ENCODE peak calls at places on chromosomes 3 and 15, in nine cellular contexts. I is GM12892; G is HFF-Myc; L is T-helper 9 cell; X is hepatocyte; H is EL; D is dermis blood vessel endothelial cell; E is stimulated activated CD4-positive, alpha-beta T cell treated with anti-CD3 and anti-CD28 coated beads, Interleukin-2, amount 100 ng/mL, for 24 hours; K is GM03348. C is an unnamed sample.

GRCh38 chr15:81098884-81099601 is 35.0 kb upstream of the CFAP161 start:
- DNase-seq in K (no peak), I (no peak), E (no peak), D (peak), L (no peak), G (no peak), H (no peak), X (no peak), C (no peak)

GRCh38 chr15:35622641-35623340 is 76.8 kb upstream of the DPH6 start:
- DNase-seq in I (no peak), D (no peak), E (no peak), G (no peak), L (no peak), X (no peak), H (no peak), K (no peak), C (no peak)

GRCh38 chr3:114329823-114330222 is 36.0 kb downstream of the TIGIT start:
- DNase-seq in H (no peak), L (no peak), X (no peak), G (no peak), I (no peak), E (no peak), K (no peak), D (no peak), C (no peak)

GRCh38 chr3:105944281-105944680 is 75.5 kb upstream of the CBLB start:
- DNase-seq in D (no peak), I (no peak), G (no peak), K (peak), E (no peak), H (peak), X (no peak), L (no peak), C (peak)

GRCh38 chr15:78272776-78273175 is 8.4 kb downstream of the DNAJA4 start:
- DNase-seq in H (no peak), X (no peak), K (no peak), D (no peak), E (no peak), L (no peak), G (no peak), I (no peak), C (no peak)

GRCh38 chr3:108461641-108462040 is 48.8 kb downstream of the MYH15 start:
- DNase-seq in G (no peak), D (no peak), L (no peak), X (no peak), I (no peak), H (no peak), K (peak), E (no peak), C (no peak)

GRCh38 chr3:177306252-177306651 is 109.0 kb upstream of the TBL1XR1 start:
- DNase-seq in E (no peak), L (no peak), H (peak), K (no peak), D (peak), I (no peak), G (no peak), X (no peak), C (no peak)

GRCh38 chr15:88299502-88299901 is 43.0 kb upstream of the NTRK3 start:
- DNase-seq in L (no peak), I (no peak), K (no peak), D (no peak), H (no peak), E (no peak), X (no peak), G (no peak), C (no peak)

GRCh38 chr15:41832875-41833274 is 5.0 kb downstream of the JMJD7 start:
- DNase-seq in K (no peak), D (peak), E (no peak), H (no peak), G (no peak), X (no peak), L (no peak), I (no peak), C (no peak)

GRCh38 chr3:152969557-152970300 is 134.8 kb downstream of the P2RY1 start:
- DNase-seq in I (no peak), H (peak), E (no peak), L (no peak), K (peak), X (no peak), G (no peak), D (no peak), C (peak)

GRCh38 chr15:63322541-63322940 is 45.1 kb downstream of the APH1B start:
- DNase-seq in G (no peak), L (no peak), I (no peak), X (peak), K (peak), D (peak), H (peak), E (no peak), C (peak)

GRCh38 chr3:167700046-167700445 is 34.6 kb downstream of the PDCD10 start:
- DNase-seq in L (no peak), X (no peak), D (no peak), E (no peak), H (no peak), K (peak), G (peak), I (no peak), C (no peak)

GRCh38 chr3:103083848-103084631 is 649.2 kb downstream of the ZPLD1 start:
- DNase-seq in I (no peak), X (no peak), G (no peak), K (no peak), H (no peak), E (no peak), L (no peak), D (no peak), C (no peak)

GRCh38 chr3:35042210-35042960 is 596.9 kb upstream of the ARPP21 start:
- DNase-seq in H (no peak), X (peak), I (no peak), K (no peak), D (no peak), E (no peak), L (no peak), G (no peak), C (no peak)

GRCh38 chr3:105827959-105828358 is 40.9 kb downstream of the CBLB start:
- DNase-seq in K (peak), H (peak), E (peak), D (peak), G (peak), I (no peak), L (no peak), X (peak), C (peak)

GRCh38 chr3:138127636-138128365 is 4.4 kb downstream of the A4GNT start:
- DNase-seq in I (no peak), L (no peak), H (no peak), K (peak), D (no peak), X (no peak), G (no peak), E (no peak), C (no peak)